ENCODE peak calls at places on chromosomes 2 and 18, in seven cellular contexts. M is thyroid gland, P is pancreas, T is mammary epithelial cell, B is heart left ventricle, D is uterus, F is lung. H is an unnamed sample. For H3K27me3, the result is how much of the 10 kb centered on the place peaks cover.

GRCh38 chr2:69291004-69291650 is 95.9 kb downstream of the GFPT1 start:
- DNase-seq in M (no peak), P (no peak), T (no peak), B (no peak), D (no peak), F (no peak), H (no peak)

GRCh38 chr2:65070172-65070830 is 14.1 kb downstream of the CEP68 start:
- DNase-seq in M (peak), P (no peak), T (peak), B (no peak), D (no peak), F (no peak), H (no peak)

GRCh38 chr2:101863534-101863933 is 128.2 kb upstream of the IL1R2 start:
- DNase-seq in M (no peak), P (no peak), T (no peak), B (no peak), D (no peak), F (no peak), H (no peak)

GRCh38 chr2:1701020-1701419 is 43.3 kb downstream of the PXDN start:
- DNase-seq in M (no peak), P (no peak), T (no peak), B (no peak), D (no peak), F (no peak), H (no peak)

GRCh38 chr2:3146772-3147640 is 230.6 kb downstream of the EIPR1 start:
- DNase-seq in M (no peak), P (no peak), T (no peak), B (no peak), D (no peak), F (no peak), H (no peak)

GRCh38 chr18:39434223-39434622 is 1868.6 kb upstream of the CELF4 start:
- DNase-seq in M (no peak), P (no peak), T (no peak), B (no peak), D (no peak), F (no peak), H (no peak)

GRCh38 chr2:158783923-158784322 is 11.2 kb upstream of the DAPL1 start:
- DNase-seq in M (no peak), P (no peak), T (peak), B (no peak), D (no peak), F (no peak), H (no peak)

GRCh38 chr2:218883491-218884490 is 3.1 kb downstream of the WNT10A start:
- DNase-seq in M (peak), P (no peak), T (peak), B (peak), D (no peak), F (no peak), H (no peak)

GRCh38 chr2:159706385-159706980 is 5.8 kb upstream of the MARCHF7 start:
- DNase-seq in M (no peak), P (no peak), T (no peak), B (no peak), D (no peak), F (no peak), H (no peak)

GRCh38 chr2:20589975-20590703 is 60.8 kb downstream of the HS1BP3 start:
- DNase-seq in M (peak), P (no peak), T (no peak), B (no peak), D (peak), F (no peak), H (peak)

GRCh38 chr2:231162036-231162345 is 36.4 kb upstream of the ARMC9 start:
- DNase-seq in M (no peak), P (no peak), T (peak), B (no peak), D (no peak), F (no peak), H (no peak)

GRCh38 chr2:26631401-26631800 is 9.8 kb downstream of the CIB4 start:
- DNase-seq in M (peak), P (no peak), T (no peak), B (no peak), D (no peak), F (no peak), H (no peak)

GRCh38 chr18:77439888-77440287 is 190.2 kb downstream of the GALR1 start:
- DNase-seq in M (no peak), P (no peak), T (no peak), B (no peak), D (no peak), F (no peak), H (no peak)

GRCh38 chr2:12381543-12382323 is 335.0 kb upstream of the TRIB2 start:
- DNase-seq in M (no peak), P (no peak), T (no peak), B (no peak), D (no peak), F (no peak), H (no peak)

GRCh38 chr2:170122883-170123547 is 54.9 kb upstream of the MYO3B start:
- DNase-seq in M (peak), P (no peak), T (peak), B (no peak), D (no peak), F (no peak), H (no peak)

GRCh38 chr2:172052000-172052983 is 33.0 kb upstream of the DLX1 start:
- DNase-seq in M (no peak), P (no peak), T (peak), B (no peak), D (no peak), F (no peak), H (no peak)

GRCh38 chr2:647691-648231 is 29.4 kb downstream of the TMEM18 start:
- DNase-seq in M (no peak), P (no peak), T (no peak), B (no peak), D (no peak), F (peak), H (no peak)

GRCh38 chr2:74619651-74620297 is 28.4 kb downstream of the M1AP start:
- DNase-seq in M (no peak), P (no peak), T (no peak), B (no peak), D (no peak), F (no peak), H (no peak)

GRCh38 chr2:74587664-74588277 is 33.3 kb downstream of the DOK1 start:
- DNase-seq in M (peak), P (peak), T (peak), B (peak), D (peak), F (peak), H (peak)

GRCh38 chr2:37500031-37500430 is 155.6 kb downstream of the QPCT start:
- DNase-seq in M (no peak), P (no peak), T (peak), B (no peak), D (no peak), F (no peak), H (no peak)

GRCh38 chr2:96772903-96773675 is 12.4 kb downstream of the CNNM4 start:
- DNase-seq in M (peak), P (no peak), T (no peak), B (peak), D (no peak), F (no peak), H (no peak)

GRCh38 chr2:157336137-157336721 is 10.6 kb upstream of the ERMN start:
- DNase-seq in M (peak), P (peak), T (peak), B (peak), D (no peak), F (peak), H (peak)

GRCh38 chr2:232511336-232511863 is 8.8 kb upstream of the PRSS56 start:
- DNase-seq in M (no peak), P (no peak), T (no peak), B (peak), D (no peak), F (no peak), H (no peak)

GRCh38 chr2:224938670-224939309 is 103.5 kb downstream of the DOCK10 start:
- DNase-seq in M (no peak), P (no peak), T (no peak), B (no peak), D (no peak), F (no peak), H (no peak)

GRCh38 chr2:201890447-201890846 is 84.1 kb downstream of the CDK15 start:
- DNase-seq in M (no peak), P (no peak), T (peak), B (no peak), D (no peak), F (no peak), H (no peak)

GRCh38 chr2:201886504-201886903 is 80.2 kb downstream of the CDK15 start:
- DNase-seq in M (no peak), P (no peak), T (peak), B (no peak), D (no peak), F (no peak), H (no peak)

GRCh38 chr2:201888476-201888875 is 82.1 kb downstream of the CDK15 start:
- DNase-seq in M (no peak), P (no peak), T (no peak), B (no peak), D (no peak), F (no peak), H (no peak)

GRCh38 chr2:201887851-201888451 is 81.6 kb downstream of the CDK15 start:
- DNase-seq in M (no peak), P (no peak), T (no peak), B (no peak), D (no peak), F (no peak), H (no peak)

GRCh38 chr2:201891676-201892075 is 85.3 kb downstream of the CDK15 start:
- DNase-seq in M (no peak), P (no peak), T (no peak), B (no peak), D (no peak), F (no peak), H (no peak)
- H3K27me3 ChIP-seq in M (under half), P (under half), T (under half), B (under half), D (under half), F (under half), H (under half)

GRCh38 chr2:112253261-112253807 is 1.5 kb downstream of the ZC3H8 start:
- DNase-seq in M (no peak), P (no peak), T (no peak), B (no peak), D (no peak), F (no peak), H (no peak)

GRCh38 chr2:112257575-112257974 is 2.7 kb upstream of the ZC3H8 start:
- DNase-seq in M (no peak), P (no peak), T (peak), B (no peak), D (no peak), F (no peak), H (no peak)

GRCh38 chr2:112256654-112257053 is 1.8 kb upstream of the ZC3H8 start:
- DNase-seq in M (no peak), P (no peak), T (no peak), B (no peak), D (no peak), F (no peak), H (no peak)

GRCh38 chr2:112255875-112256274 is 1.0 kb upstream of the ZC3H8 start:
- DNase-seq in M (no peak), P (no peak), T (no peak), B (no peak), D (no peak), F (no peak), H (no peak)

DNA sequence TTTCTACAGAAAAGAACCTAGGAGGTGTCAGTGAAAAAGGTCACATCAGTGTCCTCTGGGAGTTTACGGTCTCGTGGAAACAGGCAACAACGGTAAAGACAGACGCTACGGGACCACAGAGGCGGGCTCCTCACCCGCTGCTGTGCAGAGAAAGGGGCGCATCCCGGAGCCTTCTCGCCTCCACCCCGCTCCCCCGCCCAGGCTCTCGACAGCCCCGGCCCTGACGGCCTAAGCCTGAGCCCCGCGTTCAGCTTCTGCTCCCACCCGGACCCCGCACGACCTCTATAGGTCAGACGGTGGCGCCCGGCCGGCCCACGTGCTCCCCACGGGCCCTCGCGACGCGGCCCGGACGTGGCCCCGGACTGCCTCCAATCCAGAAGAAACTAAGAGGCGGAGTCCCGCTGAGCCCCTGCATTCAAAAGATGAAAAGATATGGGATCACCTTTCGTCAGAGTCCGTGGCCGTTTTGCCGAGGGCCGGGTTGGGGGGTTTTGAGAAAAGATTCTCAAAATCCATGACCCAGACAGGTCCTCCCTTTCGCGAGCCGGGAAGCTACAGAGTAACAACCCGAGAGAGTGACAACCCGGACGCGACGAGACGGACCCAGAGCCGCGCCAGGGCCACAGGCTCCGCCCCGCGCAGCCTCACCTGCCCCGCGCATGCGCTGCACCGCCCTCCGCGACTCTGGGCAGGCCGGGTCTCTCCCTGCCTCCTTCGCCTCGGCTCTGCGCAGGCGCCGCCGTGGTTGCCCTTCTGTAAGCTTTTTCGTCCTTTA is at the start of gene ZC3H8:
- DNase-seq in M (peak), P (peak), T (peak), B (peak), D (peak), F (peak), H (peak)
- TF ChIP-seq CTCF in M (no peak), P (no peak), T (no peak), B (no peak), D (no peak), F (no peak), H (no peak)

GRCh38 chr18:59593291-59593717 is 103.9 kb downstream of the CCBE1 start:
- DNase-seq in M (no peak), P (no peak), T (no peak), B (no peak), D (no peak), F (no peak), H (no peak)
- H3K27ac ChIP-seq in M (no peak), P (no peak), T (no peak), B (no peak), D (no peak), F (no peak), H (no peak)

GRCh38 chr2:240988571-240989271 is 9.7 kb upstream of the SNED1 start:
- DNase-seq in M (peak), P (no peak), T (no peak), B (no peak), D (no peak), F (no peak), H (peak)

GRCh38 chr2:240986787-240987411 is 11.5 kb upstream of the SNED1 start:
- DNase-seq in M (peak), P (no peak), T (no peak), B (peak), D (peak), F (no peak), H (peak)

GRCh38 chr2:240987588-240987987 is 10.8 kb upstream of the SNED1 start:
- DNase-seq in M (peak), P (no peak), T (no peak), B (peak), D (no peak), F (no peak), H (no peak)

GRCh38 chr2:240989451-240990265 is 8.8 kb upstream of the SNED1 start:
- DNase-seq in M (no peak), P (no peak), T (no peak), B (peak), D (peak), F (no peak), H (no peak)

DNA sequence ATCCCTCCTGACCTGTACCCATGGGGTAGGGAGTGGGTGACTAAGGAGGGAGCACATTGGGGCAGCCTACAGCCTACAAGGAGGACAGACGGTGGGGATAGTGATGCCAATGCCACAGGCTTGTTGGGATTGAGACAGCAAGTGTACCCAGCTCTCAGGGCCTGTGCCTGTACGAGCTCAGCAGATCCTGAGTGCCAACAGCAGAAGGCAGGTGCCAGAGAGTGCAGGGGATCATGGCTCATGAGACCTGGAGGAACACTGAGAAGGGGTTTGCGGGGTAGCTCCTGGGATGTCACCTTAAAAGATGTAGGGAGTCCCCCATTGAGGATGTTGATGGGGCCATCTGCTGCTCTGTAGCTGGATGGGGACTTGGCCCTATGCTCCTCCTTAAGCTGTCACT is 10.3 kb upstream of the SNED1 start:
- DNase-seq in M (peak), P (no peak), T (peak), B (no peak), D (no peak), F (no peak), H (no peak)
- H3K27me3 ChIP-seq in M (under half), P (under half), T (under half), B (under half), D (under half), F (under half), H (under half)

GRCh38 chr2:215638687-215639086 is 202.8 kb upstream of the FN1 start:
- DNase-seq in M (no peak), P (no peak), T (no peak), B (no peak), D (no peak), F (no peak), H (no peak)

GRCh38 chr2:215635071-215635787 is 199.4 kb upstream of the FN1 start:
- DNase-seq in M (no peak), P (no peak), T (peak), B (no peak), D (no peak), F (no peak), H (no peak)

GRCh38 chr2:215633360-215633759 is 197.5 kb upstream of the FN1 start:
- DNase-seq in M (no peak), P (no peak), T (no peak), B (no peak), D (no peak), F (no peak), H (no peak)

GRCh38 chr2:215637658-215638057 is 201.8 kb upstream of the FN1 start:
- DNase-seq in M (no peak), P (no peak), T (no peak), B (no peak), D (no peak), F (no peak), H (no peak)

DNA sequence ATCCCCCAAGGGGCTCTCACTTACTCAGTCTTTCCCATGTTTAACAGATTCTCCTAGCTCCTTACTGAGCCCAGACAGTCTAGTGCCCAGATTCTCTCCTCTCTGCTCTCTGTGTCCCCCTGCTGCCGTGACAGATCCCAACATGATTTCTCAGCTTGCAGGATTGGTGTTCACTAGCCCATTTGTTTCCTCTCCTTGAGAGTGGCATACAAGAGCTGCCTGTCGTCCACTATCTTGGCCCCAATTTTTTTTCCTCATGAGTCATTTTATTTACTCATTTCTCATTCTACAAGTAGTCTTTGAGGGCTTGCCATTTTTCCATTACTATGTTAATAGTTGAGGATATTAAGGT is 199.9 kb upstream of the FN1 start:
- DNase-seq in M (no peak), P (no peak), T (peak), B (no peak), D (no peak), F (no peak), H (no peak)
- TF ChIP-seq CTCF in M (no peak), P (no peak), T (no peak), B (no peak), D (no peak), F (no peak), H (no peak)

GRCh38 chr18:12038082-12038660 is 55.5 kb upstream of the ANKRD62 start:
- DNase-seq in M (no peak), P (peak), T (no peak), B (peak), D (peak), F (no peak), H (no peak)
- H3K27ac ChIP-seq in M (no peak), P (no peak), T (peak), B (peak), D (no peak), F (no peak), H (peak)

GRCh38 chr2:120430957-120431356 is 85.0 kb downstream of the INHBB start:
- DNase-seq in M (no peak), P (no peak), T (no peak), B (no peak), D (no peak), F (no peak), H (no peak)
- H3K27me3 ChIP-seq in M (under half), P (under half), T (under half), B (under half), D (under half), F (under half), H (under half)

GRCh38 chr2:52467189-52467588 is 1300.4 kb upstream of the CHAC2 start:
- DNase-seq in M (no peak), P (no peak), T (no peak), B (no peak), D (no peak), F (no peak), H (no peak)
- TF ChIP-seq CTCF in M (no peak), P (no peak), T (no peak), B (no peak), D (no peak), F (no peak), H (no peak)

GRCh38 chr18:70372450-70373061 is 83.7 kb downstream of the SOCS6 start:
- DNase-seq in M (no peak), P (no peak), T (no peak), B (no peak), D (no peak), F (no peak), H (no peak)
- H3K27ac ChIP-seq in M (no peak), P (no peak), T (peak), B (no peak), D (no peak), F (no peak), H (no peak)

H was measured in tibial nerve.